ENCODE peak calls at places on chromosomes 16 and 17, in eight cellular contexts. M is upper lobe of right lung, G is HCT116, D is epithelial cell of esophagus, Y is GM23338, J is PC-3, Z is lung, E is AG10803. N is an unnamed sample.

GRCh38 chr17:80636356-80637285 is 92.0 kb downstream of the RPTOR start:
- DNase-seq in J (no peak), Y (no peak), M (no peak), G (no peak), Z (no peak), E (no peak), D (no peak), N (no peak)

GRCh38 chr16:30974348-30974747 is 10.7 kb upstream of the HSD3B7 start:
- DNase-seq in M (no peak), Y (no peak), J (no peak), E (no peak), D (no peak), Z (no peak), G (no peak), N (no peak)

GRCh38 chr16:83615131-83615530 is 192.6 kb upstream of the HSBP1 start:
- DNase-seq in G (no peak), D (no peak), Z (no peak), J (no peak), M (no peak), Y (no peak), E (peak), N (no peak)

GRCh38 chr16:2770057-2770780 is 6.9 kb downstream of the ELOB start:
- DNase-seq in J (no peak), D (peak), Z (no peak), Y (no peak), M (peak), G (no peak), E (no peak), N (no peak)

GRCh38 chr17:838486-838885 is 56.3 kb downstream of the MRM3 start:
- DNase-seq in D (no peak), E (peak), J (no peak), Y (no peak), Z (no peak), G (no peak), M (no peak), N (no peak)

GRCh38 chr16:18983565-18984424 is at the start of gene TMC7:
- DNase-seq in G (peak), Y (peak), D (peak), Z (peak), M (peak), E (peak), J (peak), N (no peak)

GRCh38 chr17:63939884-63940283 is 7.8 kb upstream of the CD79B start:
- DNase-seq in G (no peak), J (no peak), E (no peak), Z (no peak), D (no peak), Y (peak), M (no peak), N (no peak)

GRCh38 chr17:4375039-4375748 is 8.7 kb upstream of the UBE2G1 start:
- DNase-seq in Y (no peak), E (no peak), G (no peak), Z (no peak), M (no peak), D (no peak), J (no peak), N (peak)

GRCh38 chr16:60203525-60204124 is 1469.5 kb upstream of the GOT2 start:
- DNase-seq in M (no peak), J (no peak), Y (peak), G (no peak), Z (no peak), E (peak), D (peak), N (no peak)

GRCh38 chr17:39737761-39738567 is at the start of gene GRB7:
- DNase-seq in J (peak), E (no peak), D (peak), G (peak), Y (peak), Z (peak), M (peak), N (no peak)

GRCh38 chr16:72162105-72162680 is 9.8 kb downstream of the PMFBP1 start:
- DNase-seq in D (peak), J (no peak), G (no peak), Y (peak), E (no peak), M (no peak), Z (no peak), N (no peak)

GRCh38 chr17:79114455-79115301 is 40.1 kb downstream of the ENGASE start:
- DNase-seq in Z (peak), D (peak), M (peak), G (no peak), Y (no peak), J (peak), E (no peak), N (no peak)

GRCh38 chr16:1426734-1427451 is 4.0 kb upstream of the PERCC1 start:
- DNase-seq in D (no peak), E (no peak), M (no peak), G (no peak), Y (peak), J (no peak), Z (no peak), N (no peak)

GRCh38 chr17:74478369-74479100 is 12.1 kb downstream of the CD300A start:
- DNase-seq in M (no peak), E (no peak), Y (no peak), Z (no peak), G (no peak), D (no peak), J (no peak), N (no peak)

GRCh38 chr17:12252442-12252841 is 231.8 kb downstream of the MAP2K4 start:
- DNase-seq in J (no peak), Y (no peak), G (no peak), D (no peak), E (no peak), M (no peak), Z (no peak), N (no peak)
- TF ChIP-seq CTCF in J (no peak), Y (no peak), G (no peak), D (no peak), E (no peak), M (no peak), Z (no peak), N (no peak)

GRCh38 chr17:2024572-2025219 is 438 bp downstream of the RTN4RL1 start:
- DNase-seq in M (peak), J (no peak), E (no peak), D (no peak), Z (no peak), Y (peak), G (no peak), N (no peak)

GRCh38 chr17:2023692-2024571 is 1.2 kb downstream of the RTN4RL1 start:
- DNase-seq in G (peak), Y (peak), D (peak), Z (peak), E (peak), J (peak), M (peak), N (no peak)

GRCh38 chr17:2022647-2023046 is 2.5 kb downstream of the RTN4RL1 start:
- DNase-seq in M (peak), G (no peak), J (no peak), Z (peak), Y (no peak), E (no peak), D (no peak), N (no peak)

GRCh38 chr17:2025220-2025621 is at the start of gene RTN4RL1:
- DNase-seq in J (peak), M (peak), G (peak), E (peak), Z (peak), D (peak), Y (peak), N (no peak)

DNA sequence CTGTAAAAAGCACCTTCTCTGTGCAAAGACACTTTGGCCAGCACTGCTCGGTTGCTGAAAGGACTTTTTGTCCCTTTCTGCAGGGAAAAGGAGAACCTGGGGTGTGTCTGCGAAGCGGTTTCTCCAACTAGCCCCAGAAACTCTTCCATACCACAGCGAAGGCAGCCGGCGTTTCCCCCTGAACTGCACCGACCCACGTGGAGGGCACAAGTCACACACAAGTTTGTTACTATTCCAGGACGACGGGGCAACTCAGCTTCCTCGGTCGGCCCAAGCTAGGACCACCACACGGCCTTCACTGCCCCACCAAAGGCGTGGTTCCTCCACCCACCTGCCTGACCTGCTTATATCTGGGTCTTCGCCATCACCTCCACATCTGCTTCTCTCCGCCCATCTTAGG is 1.9 kb downstream of the RTN4RL1 start:
- DNase-seq in M (no peak), G (no peak), D (no peak), J (no peak), E (no peak), Y (no peak), Z (no peak), N (no peak)
- H3K4me3 ChIP-seq in M (no peak), G (no peak), D (no peak), J (no peak), E (no peak), Y (no peak), Z (no peak), N (no peak)

DNA sequence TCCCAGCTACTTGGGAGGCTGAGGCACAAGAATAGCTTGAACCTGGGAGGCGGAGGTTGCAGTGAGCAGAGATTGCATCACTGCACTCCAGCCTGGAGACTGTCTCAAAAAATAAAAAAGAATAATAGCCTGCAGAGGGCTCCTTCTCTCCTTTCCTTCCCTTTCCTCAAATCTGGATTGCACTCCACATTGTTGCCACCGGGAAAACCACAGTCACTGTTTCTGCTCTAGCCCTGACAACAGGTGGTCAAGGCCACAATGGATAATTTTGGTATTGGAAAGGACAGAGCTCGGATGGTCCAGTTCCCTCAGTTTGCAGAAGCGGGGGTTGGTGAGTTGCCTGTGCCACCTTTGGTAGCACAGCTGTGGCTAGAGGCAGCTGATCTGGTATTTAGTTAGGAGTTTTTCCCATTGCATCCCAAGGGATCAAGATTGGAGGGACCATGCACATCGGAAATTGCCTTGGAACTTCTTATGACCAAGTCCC is 44.7 kb upstream of the PRSS54 start:
- DNase-seq in G (peak), E (peak), M (no peak), J (peak), D (peak), Z (no peak), Y (peak), N (no peak)
- TF ChIP-seq CTCF in G (peak), E (peak), M (no peak), J (peak), D (peak), Z (no peak), Y (peak), N (no peak)

DNA sequence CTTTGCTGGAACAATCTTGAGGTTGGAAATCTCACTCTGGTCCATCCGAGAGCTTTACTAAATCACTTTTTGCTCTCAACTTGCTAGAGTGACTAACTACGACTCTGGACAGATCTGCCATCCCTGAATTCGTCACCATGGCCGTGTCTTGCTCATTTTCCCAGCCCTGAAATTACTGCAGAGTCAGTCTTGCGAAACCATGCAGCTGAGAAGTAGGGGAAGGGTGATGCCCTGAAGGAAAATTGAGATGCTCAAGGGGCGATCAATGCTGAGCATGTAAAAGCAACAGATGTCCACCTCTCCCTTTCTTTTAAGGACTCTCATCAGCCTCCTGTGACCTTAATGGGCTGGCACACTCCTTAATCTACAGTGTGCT is 18.8 kb downstream of the PCTP start:
- DNase-seq in G (no peak), M (no peak), J (peak), E (peak), Z (no peak), Y (no peak), D (peak), N (no peak)
- H3K4me3 ChIP-seq in G (no peak), M (no peak), J (no peak), E (no peak), Z (no peak), Y (no peak), D (no peak), N (no peak)

GRCh38 chr17:7014261-7014994 is 2.0 kb downstream of the RNASEK start:
- DNase-seq in G (peak), Y (peak), D (peak), Z (peak), E (peak), J (peak), M (peak), N (peak)
- TF ChIP-seq CTCF in G (peak), Y (peak), D (peak), Z (peak), E (peak), J (peak), M (peak), N (peak)

GRCh38 chr17:9110501-9110900 is 89.2 kb downstream of the NTN1 start:
- DNase-seq in E (no peak), Y (no peak), D (no peak), J (no peak), M (no peak), G (no peak), Z (no peak), N (no peak)

GRCh38 chr17:9116861-9117568 is 95.7 kb downstream of the NTN1 start:
- DNase-seq in Z (no peak), D (no peak), G (no peak), M (peak), E (no peak), Y (no peak), J (no peak), N (no peak)

GRCh38 chr17:9116311-9116820 is 95.1 kb downstream of the NTN1 start:
- DNase-seq in G (no peak), M (peak), Y (no peak), J (no peak), E (no peak), D (no peak), Z (no peak), N (no peak)

GRCh38 chr17:9120471-9120870 is 99.2 kb downstream of the NTN1 start:
- DNase-seq in G (peak), Z (no peak), E (no peak), J (no peak), D (no peak), Y (peak), M (peak), N (no peak)

DNA sequence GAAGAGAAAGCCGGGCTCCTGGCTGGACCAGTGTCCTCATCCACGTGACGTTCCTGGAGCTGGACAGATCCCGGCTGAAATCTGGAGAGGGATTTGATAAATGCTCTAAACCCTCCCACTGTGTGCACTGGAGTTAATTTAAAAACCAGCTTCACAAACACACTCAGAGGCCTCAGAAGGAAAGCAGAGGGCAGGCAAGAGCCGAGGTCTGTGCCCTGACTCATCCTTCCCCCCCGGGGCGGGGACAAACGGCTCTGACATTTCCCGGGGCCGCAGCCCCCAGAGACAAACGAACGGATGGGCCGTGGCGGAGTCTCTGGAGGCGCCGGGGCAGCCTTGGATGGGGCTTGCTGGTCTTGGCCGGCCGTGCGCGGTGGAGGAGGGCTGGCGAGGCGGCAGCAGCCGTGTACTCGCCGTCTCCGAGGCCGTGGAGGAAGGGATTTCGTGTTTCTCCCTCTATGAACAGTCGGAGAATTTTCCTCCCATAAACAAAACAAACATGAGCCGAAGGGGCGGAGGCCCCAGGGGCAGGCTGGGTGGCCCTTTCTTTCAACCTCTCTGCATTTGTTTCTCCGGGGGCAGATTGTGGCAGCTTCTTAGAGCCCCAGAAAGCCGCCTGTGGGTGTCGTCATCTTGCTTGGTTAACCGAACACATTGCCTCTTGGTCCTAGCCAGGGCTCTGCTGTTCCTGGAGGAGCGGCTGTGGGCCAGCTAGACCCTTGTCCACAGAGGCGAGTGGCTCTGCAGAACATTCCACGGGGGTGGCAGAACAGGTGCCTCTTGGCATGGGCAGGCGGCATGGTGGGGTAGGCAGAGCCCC is 94.3 kb downstream of the NTN1 start:
- DNase-seq in Z (no peak), D (no peak), M (peak), G (no peak), J (no peak), E (peak), Y (peak), N (no peak)
- H3K4me3 ChIP-seq in Z (no peak), D (no peak), M (peak), G (no peak), J (no peak), E (peak), Y (peak), N (no peak)

GRCh38 chr17:75941442-75941819 is 589 bp upstream of the FBF1 start:
- DNase-seq in E (no peak), Z (no peak), J (no peak), M (peak), G (no peak), Y (no peak), D (no peak), N (no peak)

GRCh38 chr17:75942473-75942872 is 1.6 kb upstream of the FBF1 start:
- DNase-seq in J (no peak), Y (no peak), G (no peak), Z (no peak), D (no peak), M (no peak), E (no peak), N (no peak)

GRCh38 chr17:75945202-75945601 is 4.4 kb upstream of the FBF1 start:
- DNase-seq in Z (no peak), G (no peak), J (no peak), Y (no peak), M (no peak), D (no peak), E (no peak), N (no peak)

GRCh38 chr17:75937652-75938051 is 3.2 kb downstream of the FBF1 start:
- DNase-seq in M (peak), D (no peak), E (no peak), J (no peak), Y (no peak), Z (no peak), G (no peak), N (no peak)

DNA sequence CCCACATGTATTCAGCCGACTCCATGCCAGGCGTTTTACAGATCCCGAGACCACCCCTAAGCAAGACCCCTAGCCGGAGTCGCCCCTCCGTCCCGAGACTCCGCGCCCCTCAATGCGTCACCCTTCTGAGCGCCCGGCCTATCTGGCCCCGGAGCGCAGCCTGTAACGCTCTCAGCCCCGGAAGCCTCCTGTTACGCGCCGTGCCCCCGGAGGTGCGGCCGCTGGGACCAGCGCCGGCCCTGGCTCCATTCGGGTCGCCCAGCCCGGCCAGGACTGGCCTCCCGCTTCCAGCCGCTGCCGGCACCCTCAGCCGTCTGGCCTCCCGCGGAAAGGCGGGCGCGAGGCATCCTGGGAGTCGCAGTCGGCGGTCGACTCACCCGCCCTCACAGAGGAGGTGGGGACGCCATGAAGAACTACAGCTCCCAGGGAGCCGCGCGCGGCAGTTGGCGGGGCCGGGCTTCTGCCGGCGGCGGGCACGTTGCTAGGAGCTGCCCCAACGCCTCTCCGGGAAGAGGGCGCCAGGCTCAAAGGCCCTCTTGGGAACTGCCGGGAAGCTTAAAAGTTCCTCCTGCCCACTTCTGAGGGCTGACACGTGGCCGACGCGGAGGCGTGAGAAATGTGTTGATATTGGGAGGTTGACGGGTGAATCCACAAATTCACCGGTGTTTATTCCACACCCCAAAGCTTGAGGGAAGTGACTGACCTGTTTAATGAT is at the start of gene FBF1:
- DNase-seq in E (peak), M (peak), Y (peak), G (peak), D (peak), J (peak), Z (peak), N (peak)
- TF ChIP-seq CTCF in E (no peak), M (no peak), Y (no peak), G (no peak), D (no peak), J (peak), Z (no peak), N (no peak)

GRCh38 chr16:11629071-11630030 is 38.9 kb upstream of the SNN start:
- DNase-seq in G (no peak), M (no peak), Z (no peak), Y (no peak), J (no peak), D (no peak), E (no peak), N (no peak)
- H3K4me3 ChIP-seq in G (no peak), M (no peak), Z (no peak), Y (no peak), J (no peak), D (no peak), E (no peak), N (no peak)

N was measured in GM12864.